ENCODE peak calls at places on chromosome 13, in six cellular contexts. H, B, J, N, V and K are unnamed samples.

GRCh38 chr13:97256343-97256783 is 34.2 kb downstream of the MBNL2 start:
- DNase-seq in J (peak; percentile 96), H (no peak), B (peak; percentile 91), N (no peak), V (no peak), K (no peak)

GRCh38 chr13:43804461-43805070 is 17.8 kb upstream of the ENOX1 start:
- DNase-seq in H (no peak), V (no peak), B (peak; percentile 89), J (peak; percentile 68), N (no peak), K (no peak)

GRCh38 chr13:113758651-113759524 is at the start of gene TMEM255B:
- DNase-seq in J (peak; percentile 41), H (peak; percentile 90), V (peak; percentile 60), B (peak; percentile 76), N (peak; percentile 96), K (peak; percentile 83)

GRCh38 chr13:32390048-32390447 is 37.9 kb downstream of the N4BP2L1 start:
- DNase-seq in B (no peak), J (no peak), V (no peak), N (no peak), H (no peak), K (no peak)

GRCh38 chr13:110323172-110323851 is 16.2 kb downstream of the COL4A2 start:
- DNase-seq in N (no peak), H (no peak), J (peak; percentile 75), B (no peak), V (no peak), K (peak; percentile 53)

GRCh38 chr13:29767006-29767405 is 83.4 kb downstream of the UBL3 start:
- DNase-seq in H (no peak), B (no peak), V (no peak), J (no peak), N (no peak), K (no peak)

GRCh38 chr13:76795701-76796695 is 90.2 kb downstream of the KCTD12 start:
- DNase-seq in J (no peak), H (no peak), B (peak; percentile 68), N (no peak), V (no peak), K (no peak)

GRCh38 chr13:47650221-47650620 is 350.9 kb downstream of the SUCLA2 start:
- DNase-seq in V (no peak), B (no peak), H (no peak), J (no peak), N (no peak), K (no peak)

GRCh38 chr13:55999709-56000108 is 1141.0 kb upstream of the PRR20A start:
- DNase-seq in H (no peak), V (no peak), J (no peak), B (peak; percentile 57), N (no peak), K (no peak)

GRCh38 chr13:100789968-100790367 is 115.4 kb upstream of the TMTC4 start:
- DNase-seq in N (no peak), H (no peak), J (no peak), V (no peak), B (no peak), K (no peak)

GRCh38 chr13:66617786-66618185 is 612.4 kb downstream of the PCDH9 start:
- DNase-seq in V (no peak), B (no peak), H (no peak), J (no peak), N (no peak), K (no peak)

GRCh38 chr13:21060827-21061076 is 634 bp downstream of the LATS2 start:
- DNase-seq in V (no peak), J (no peak), H (no peak), N (no peak), B (no peak), K (no peak)

GRCh38 chr13:32495429-32495828 is 43.2 kb downstream of the N4BP2L2 start:
- DNase-seq in V (no peak), J (no peak), B (no peak), H (no peak), N (peak; percentile 53), K (no peak)

GRCh38 chr13:20053016-20053415 is 94.5 kb downstream of the ZMYM2 start:
- DNase-seq in N (no peak), V (no peak), B (no peak), J (no peak), H (no peak), K (no peak)

GRCh38 chr13:23770428-23770827 is 118.8 kb downstream of the MIPEP start:
- DNase-seq in B (no peak), N (no peak), J (no peak), H (no peak), V (no peak), K (no peak)

GRCh38 chr13:58190578-58190977 is 559.0 kb downstream of the PCDH17 start:
- DNase-seq in N (no peak), B (no peak), V (no peak), J (no peak), H (no peak), K (no peak)

GRCh38 chr13:22961835-22962537 is 218.8 kb upstream of the SGCG start:
- DNase-seq in J (no peak), N (no peak), V (no peak), H (no peak), B (no peak), K (peak; percentile 16)

GRCh38 chr13:26495749-26496148 is 61.7 kb upstream of the WASF3 start:
- DNase-seq in B (no peak), J (no peak), H (no peak), N (no peak), V (no peak), K (no peak)

GRCh38 chr13:50485979-50486935 is 357.2 kb downstream of the DLEU7 start:
- DNase-seq in B (no peak), N (no peak), H (no peak), V (no peak), J (no peak), K (no peak)

GRCh38 chr13:50457430-50458393 is 385.8 kb downstream of the DLEU7 start:
- DNase-seq in H (no peak), J (no peak), B (no peak), N (no peak), V (no peak), K (no peak)

GRCh38 chr13:36815069-36815468 is 4.0 kb upstream of the RFXAP start:
- DNase-seq in J (no peak), N (no peak), B (peak; percentile 31), H (no peak), V (no peak), K (no peak)

GRCh38 chr13:66305960-66306617 is 924.0 kb downstream of the PCDH9 start:
- DNase-seq in V (no peak), H (no peak), N (no peak), B (no peak), J (peak; percentile 8), K (no peak)

GRCh38 chr13:80871481-80871880 is 530.6 kb upstream of the SPRY2 start:
- DNase-seq in H (no peak), B (no peak), V (no peak), N (no peak), J (peak; percentile 11), K (no peak)

GRCh38 chr13:106919093-106919492 is 351.2 kb upstream of the ARGLU1 start:
- DNase-seq in J (no peak), B (no peak), V (no peak), N (no peak), H (no peak), K (no peak)

GRCh38 chr13:46119883-46120614 is 15.2 kb upstream of the CPB2 start:
- DNase-seq in J (peak; percentile 75), B (peak; percentile 58), N (no peak), H (peak; percentile 62), V (no peak), K (no peak)